ENCODE peak calls at places on chromosomes 6 and 20, in nine cellular contexts. C, K, Q, F, G, M, E, X and O are unnamed samples.

GRCh38 chr20:37777556-37777955 is 83.7 kb downstream of the CTNNBL1 start:
- DNase-seq in C (no peak), K (peak), Q (no peak), F (peak), G (no peak), M (no peak), E (no peak), X (no peak), O (no peak)

GRCh38 chr20:12594410-12595130 is 414.2 kb upstream of the SPTLC3 start:
- DNase-seq in C (no peak), K (no peak), Q (no peak), F (no peak), G (no peak), M (no peak), E (no peak), X (no peak), O (no peak)

GRCh38 chr20:38554986-38555385 is 26.0 kb upstream of the ADIG start:
- DNase-seq in C (no peak), K (no peak), Q (no peak), F (no peak), G (no peak), M (no peak), E (no peak), X (no peak), O (no peak)

GRCh38 chr20:37389241-37389747 is 43.4 kb downstream of the SRC start:
- DNase-seq in C (no peak), K (no peak), Q (no peak), F (no peak), G (no peak), M (no peak), E (peak), X (no peak), O (no peak)

GRCh38 chr6:1390071-1390804 is 862 bp downstream of the FOXF2 start:
- DNase-seq in C (peak), K (peak), Q (peak), F (no peak), G (no peak), M (no peak), E (peak), X (no peak), O (no peak)

GRCh38 chr20:44426879-44427785 is 48.5 kb upstream of the TTPAL start:
- DNase-seq in C (no peak), K (no peak), Q (no peak), F (no peak), G (no peak), M (no peak), E (no peak), X (no peak), O (no peak)

GRCh38 chr6:5246141-5246869 is 14.4 kb downstream of the LYRM4 start:
- DNase-seq in C (no peak), K (no peak), Q (no peak), F (no peak), G (peak), M (no peak), E (no peak), X (no peak), O (no peak)

GRCh38 chr6:5706094-5707033 is 300.4 kb downstream of the NRN1 start:
- DNase-seq in C (peak), K (no peak), Q (no peak), F (no peak), G (no peak), M (no peak), E (peak), X (no peak), O (no peak)

GRCh38 chr6:135281227-135281626 is 100.1 kb downstream of the MYB start:
- DNase-seq in C (no peak), K (no peak), Q (no peak), F (no peak), G (no peak), M (no peak), E (no peak), X (no peak), O (no peak)

GRCh38 chr6:4032475-4032874 is 46.5 kb downstream of the FAM217A start:
- DNase-seq in C (no peak), K (no peak), Q (no peak), F (no peak), G (no peak), M (no peak), E (no peak), X (no peak), O (no peak)

GRCh38 chr6:37314803-37315515 is 38.8 kb upstream of the RNF8 start:
- DNase-seq in C (peak), K (peak), Q (peak), F (no peak), G (no peak), M (no peak), E (no peak), X (no peak), O (peak)

GRCh38 chr20:36366623-36367369 is 60.7 kb downstream of the DLGAP4 start:
- DNase-seq in C (no peak), K (no peak), Q (no peak), F (no peak), G (no peak), M (no peak), E (no peak), X (no peak), O (no peak)

GRCh38 chr6:85679445-85680123 is 36.9 kb upstream of the SYNCRIP start:
- DNase-seq in C (peak), K (no peak), Q (no peak), F (no peak), G (no peak), M (no peak), E (no peak), X (no peak), O (no peak)

GRCh38 chr6:155201461-155202226 is 62.2 kb upstream of the CLDN20 start:
- DNase-seq in C (no peak), K (peak), Q (no peak), F (peak), G (no peak), M (no peak), E (no peak), X (no peak), O (no peak)

GRCh38 chr20:26216025-26216424 is 519.4 kb upstream of the ZNF337 start:
- DNase-seq in C (no peak), K (peak), Q (no peak), F (no peak), G (no peak), M (no peak), E (no peak), X (no peak), O (no peak)

GRCh38 chr6:40755046-40755681 is 168.0 kb upstream of the LRFN2 start:
- DNase-seq in C (no peak), K (peak), Q (no peak), F (no peak), G (no peak), M (no peak), E (no peak), X (no peak), O (no peak)

GRCh38 chr6:112931835-112932234 is 584.7 kb downstream of the RFPL4B start:
- DNase-seq in C (no peak), K (peak), Q (no peak), F (no peak), G (no peak), M (no peak), E (no peak), X (no peak), O (no peak)

GRCh38 chr6:149271348-149272340 is 45.9 kb upstream of the TAB2 start:
- DNase-seq in C (peak), K (no peak), Q (peak), F (no peak), G (no peak), M (peak), E (no peak), X (no peak), O (no peak)

GRCh38 chr6:12657884-12658283 is 58.7 kb upstream of the PHACTR1 start:
- DNase-seq in C (no peak), K (no peak), Q (no peak), F (no peak), G (no peak), M (no peak), E (no peak), X (no peak), O (no peak)

GRCh38 chr6:9537381-9537780 is 877.5 kb downstream of the TFAP2A start:
- DNase-seq in C (no peak), K (peak), Q (no peak), F (no peak), G (no peak), M (no peak), E (no peak), X (no peak), O (no peak)

GRCh38 chr6:34568829-34569228 is 12.7 kb upstream of the SPDEF start:
- DNase-seq in C (no peak), K (no peak), Q (no peak), F (no peak), G (no peak), M (no peak), E (no peak), X (no peak), O (no peak)

GRCh38 chr6:158818008-158818579 is 1.1 kb downstream of the EZR start:
- DNase-seq in C (peak), K (peak), Q (peak), F (no peak), G (peak), M (peak), E (peak), X (peak), O (peak)